ENCODE peak calls at places on chromosomes 4 and X, in seven cellular contexts. One of them, this sample, is unnamed.

GRCh38 chr4:53541577-53542206 is 49.6 kb downstream of the LNX1 start:
- DNase-seq in GM12878: no peak
- DNase-seq in SK-N-SH: peak; percentile 47
- DNase-seq in HCT116: no peak
- DNase-seq in K562: no peak
- DNase-seq in HepG2: no peak
- DNase-seq in H1: no peak
- DNase-seq in this sample: no peak

GRCh38 chrX:23908219-23909003 is 605 bp downstream of the CXorf58 start:
- DNase-seq in GM12878: no peak
- DNase-seq in SK-N-SH: no peak
- DNase-seq in HCT116: no peak
- DNase-seq in K562: peak; percentile 21
- DNase-seq in HepG2: no peak
- DNase-seq in H1: no peak
- DNase-seq in this sample: no peak

GRCh38 chrX:126552313-126553022 is at the start of gene DCAF12L1:
- DNase-seq in GM12878: no peak
- DNase-seq in SK-N-SH: no peak
- DNase-seq in HCT116: no peak
- DNase-seq in K562: no peak
- DNase-seq in HepG2: no peak
- DNase-seq in H1: no peak
- DNase-seq in this sample: no peak

GRCh38 chrX:87299563-87300160 is 217.9 kb upstream of the KLHL4 start:
- DNase-seq in GM12878: no peak
- DNase-seq in SK-N-SH: no peak
- DNase-seq in HCT116: no peak
- DNase-seq in K562: peak; percentile 3
- DNase-seq in HepG2: peak; percentile 0
- DNase-seq in H1: no peak
- DNase-seq in this sample: no peak

GRCh38 chrX:120653000-120653399 is 23.1 kb upstream of the C1GALT1C1 start:
- DNase-seq in GM12878: no peak
- DNase-seq in SK-N-SH: no peak
- DNase-seq in HCT116: no peak
- DNase-seq in K562: no peak
- DNase-seq in HepG2: no peak
- DNase-seq in H1: no peak
- DNase-seq in this sample: no peak

GRCh38 chr4:101823864-101824263 is 33.3 kb downstream of the BANK1 start:
- DNase-seq in GM12878: no peak
- DNase-seq in SK-N-SH: no peak
- DNase-seq in HCT116: no peak
- DNase-seq in K562: no peak
- DNase-seq in HepG2: no peak
- DNase-seq in H1: no peak
- DNase-seq in this sample: no peak

GRCh38 chr4:96136056-96136455 is 296.2 kb downstream of the PDHA2 start:
- DNase-seq in GM12878: no peak
- DNase-seq in SK-N-SH: no peak
- DNase-seq in HCT116: no peak
- DNase-seq in K562: no peak
- DNase-seq in HepG2: no peak
- DNase-seq in H1: no peak
- DNase-seq in this sample: no peak

GRCh38 chrX:133645251-133645650 is 230.0 kb upstream of the GPC4 start:
- DNase-seq in GM12878: no peak
- DNase-seq in SK-N-SH: no peak
- DNase-seq in HCT116: no peak
- DNase-seq in K562: no peak
- DNase-seq in HepG2: no peak
- DNase-seq in H1: no peak
- DNase-seq in this sample: no peak

GRCh38 chr4:2291705-2292651 is 30.1 kb upstream of the MXD4 start:
- DNase-seq in GM12878: no peak
- DNase-seq in SK-N-SH: peak; percentile 61
- DNase-seq in HCT116: no peak
- DNase-seq in K562: no peak
- DNase-seq in HepG2: no peak
- DNase-seq in H1: no peak
- DNase-seq in this sample: no peak

GRCh38 chr4:38164346-38164745 is 204.1 kb downstream of the PTTG2 start:
- DNase-seq in GM12878: no peak
- DNase-seq in SK-N-SH: no peak
- DNase-seq in HCT116: no peak
- DNase-seq in K562: no peak
- DNase-seq in HepG2: no peak
- DNase-seq in H1: no peak
- DNase-seq in this sample: no peak

GRCh38 chr4:70666369-70666768 is at the start of gene JCHAIN:
- DNase-seq in GM12878: no peak
- DNase-seq in SK-N-SH: no peak
- DNase-seq in HCT116: no peak
- DNase-seq in K562: no peak
- DNase-seq in HepG2: no peak
- DNase-seq in H1: no peak
- DNase-seq in this sample: no peak

GRCh38 chr4:125728568-125728967 is 413.8 kb downstream of the FAT4 start:
- DNase-seq in GM12878: no peak
- DNase-seq in SK-N-SH: no peak
- DNase-seq in HCT116: no peak
- DNase-seq in K562: no peak
- DNase-seq in HepG2: no peak
- DNase-seq in H1: peak; percentile 33
- DNase-seq in this sample: peak; percentile 94

GRCh38 chrX:39427492-39428289 is 626.4 kb downstream of the MID1IP1 start:
- DNase-seq in GM12878: no peak
- DNase-seq in SK-N-SH: no peak
- DNase-seq in HCT116: no peak
- DNase-seq in K562: no peak
- DNase-seq in HepG2: no peak
- DNase-seq in H1: no peak
- DNase-seq in this sample: no peak

DNA sequence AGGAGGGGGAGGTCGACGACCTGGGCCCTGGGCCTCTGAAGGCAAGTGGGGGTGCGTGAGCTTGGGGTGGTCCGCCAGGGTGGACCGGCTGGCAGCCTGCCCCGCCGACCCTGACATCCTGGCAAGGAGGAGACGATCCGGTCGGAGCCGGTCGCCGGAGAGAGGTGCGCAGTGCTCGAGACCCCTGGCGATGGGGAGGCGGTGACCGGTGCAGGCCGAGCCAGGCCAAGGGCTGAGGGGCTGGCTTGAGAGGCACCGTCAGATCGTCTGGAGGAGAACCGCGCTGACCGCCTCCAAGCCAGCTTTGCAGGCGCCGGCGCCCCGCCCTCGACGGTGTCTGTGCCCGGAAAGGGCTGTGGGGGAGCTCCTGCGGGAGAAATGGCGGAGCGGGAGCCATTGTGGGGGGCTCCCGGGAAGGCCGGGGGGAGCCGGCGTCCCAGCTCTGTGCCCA is 25.6 kb downstream of the GPRASP3 start:
- DNase-seq in GM12878: no peak
- DNase-seq in SK-N-SH: peak; percentile 62
- DNase-seq in HCT116: no peak
- DNase-seq in K562: no peak
- DNase-seq in HepG2: no peak
- DNase-seq in H1: no peak
- DNase-seq in this sample: no peak
- H3K4me3 ChIP-seq in GM12878: no peak overlapping the region
- H3K4me3 ChIP-seq in SK-N-SH: peak overlapping the region; percentile 41
- H3K4me3 ChIP-seq in HCT116: no peak overlapping the region
- H3K4me3 ChIP-seq in K562: no peak overlapping the region
- H3K4me3 ChIP-seq in HepG2: no peak overlapping the region
- H3K4me3 ChIP-seq in H1: peak overlapping the region; percentile 59
- H3K4me3 ChIP-seq in this sample: peak overlapping the region; percentile 52

GRCh38 chr4:118834960-118835895 is 698 bp downstream of the SEC24D start:
- DNase-seq in GM12878: peak; percentile 62
- DNase-seq in SK-N-SH: peak; percentile 62
- DNase-seq in HCT116: peak; percentile 56
- DNase-seq in K562: peak; percentile 35
- DNase-seq in HepG2: peak; percentile 87
- DNase-seq in H1: no peak
- DNase-seq in this sample: peak; percentile 35
- TF ChIP-seq SIN3A in GM12878: peak; percentile 20
- TF ChIP-seq SIN3A in SK-N-SH: peak; percentile 89
- TF ChIP-seq SIN3A in HCT116: no peak
- TF ChIP-seq SIN3A in K562: no peak
- TF ChIP-seq SIN3A in HepG2: peak; percentile 80
- TF ChIP-seq SIN3A in H1: peak; percentile 71
- TF ChIP-seq SIN3A in this sample: peak; percentile 55

GRCh38 chr4:76687730-76688441 is 210.1 kb downstream of the SOWAHB start:
- DNase-seq in GM12878: no peak
- DNase-seq in SK-N-SH: peak; percentile 52
- DNase-seq in HCT116: no peak
- DNase-seq in K562: peak; percentile 44
- DNase-seq in HepG2: no peak
- DNase-seq in H1: no peak
- DNase-seq in this sample: no peak

GRCh38 chr4:76690091-76690905 is 207.6 kb downstream of the SOWAHB start:
- DNase-seq in GM12878: no peak
- DNase-seq in SK-N-SH: peak; percentile 84
- DNase-seq in HCT116: no peak
- DNase-seq in K562: no peak
- DNase-seq in HepG2: no peak
- DNase-seq in H1: no peak
- DNase-seq in this sample: no peak

GRCh38 chr4:76689079-76689817 is 208.7 kb downstream of the SOWAHB start:
- DNase-seq in GM12878: no peak
- DNase-seq in SK-N-SH: peak; percentile 78
- DNase-seq in HCT116: peak; percentile 18
- DNase-seq in K562: no peak
- DNase-seq in HepG2: no peak
- DNase-seq in H1: no peak
- DNase-seq in this sample: no peak

GRCh38 chr4:76690906-76691275 is 207.1 kb downstream of the SOWAHB start:
- DNase-seq in GM12878: no peak
- DNase-seq in SK-N-SH: no peak
- DNase-seq in HCT116: no peak
- DNase-seq in K562: no peak
- DNase-seq in HepG2: no peak
- DNase-seq in H1: no peak
- DNase-seq in this sample: no peak

DNA sequence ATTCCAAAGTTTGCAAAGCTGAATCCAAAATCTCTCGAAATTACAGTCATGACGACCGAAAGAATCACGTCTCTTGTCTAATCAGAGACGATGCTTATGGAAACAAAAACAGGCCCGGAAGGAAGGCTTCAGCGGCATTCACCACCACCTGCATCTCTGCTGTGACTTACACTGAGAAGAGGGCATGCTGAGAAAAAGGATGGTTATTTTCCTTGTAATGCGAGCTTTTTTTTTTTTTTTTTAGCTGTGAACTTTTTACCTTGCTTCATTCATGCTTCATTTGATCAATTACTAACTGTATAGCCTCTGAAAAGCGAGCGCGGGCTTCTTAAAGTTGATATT is 209.2 kb downstream of the SOWAHB start:
- DNase-seq in GM12878: no peak
- DNase-seq in SK-N-SH: peak; percentile 45
- DNase-seq in HCT116: no peak
- DNase-seq in K562: no peak
- DNase-seq in HepG2: no peak
- DNase-seq in H1: no peak
- DNase-seq in this sample: no peak
- H3K4me3 ChIP-seq in GM12878: peak overlapping the region; percentile 42
- H3K4me3 ChIP-seq in SK-N-SH: peak overlapping the region; percentile 79
- H3K4me3 ChIP-seq in HCT116: peak overlapping the region; percentile 68
- H3K4me3 ChIP-seq in K562: no peak overlapping the region
- H3K4me3 ChIP-seq in HepG2: no peak overlapping the region
- H3K4me3 ChIP-seq in H1: peak overlapping the region; percentile 79
- H3K4me3 ChIP-seq in this sample: peak overlapping the region; percentile 42

GRCh38 chrX:155069414-155069813 is 1.5 kb downstream of the CMC4 start:
- DNase-seq in GM12878: no peak
- DNase-seq in SK-N-SH: no peak
- DNase-seq in HCT116: no peak
- DNase-seq in K562: no peak
- DNase-seq in HepG2: no peak
- DNase-seq in H1: no peak
- DNase-seq in this sample: no peak
- TF ChIP-seq SIN3A in GM12878: no peak
- TF ChIP-seq SIN3A in SK-N-SH: no peak
- TF ChIP-seq SIN3A in HCT116: no peak
- TF ChIP-seq SIN3A in K562: no peak
- TF ChIP-seq SIN3A in HepG2: no peak
- TF ChIP-seq SIN3A in H1: no peak
- TF ChIP-seq SIN3A in this sample: no peak

GRCh38 chrX:150871341-150871811 is 27.1 kb downstream of the CD99L2 start:
- DNase-seq in GM12878: no peak
- DNase-seq in SK-N-SH: no peak
- DNase-seq in HCT116: no peak
- DNase-seq in K562: peak; percentile 15
- DNase-seq in HepG2: no peak
- DNase-seq in H1: no peak
- DNase-seq in this sample: no peak
- H3K4me3 ChIP-seq in GM12878: no peak overlapping the region
- H3K4me3 ChIP-seq in SK-N-SH: no peak overlapping the region
- H3K4me3 ChIP-seq in HCT116: no peak overlapping the region
- H3K4me3 ChIP-seq in K562: no peak overlapping the region
- H3K4me3 ChIP-seq in HepG2: no peak overlapping the region
- H3K4me3 ChIP-seq in H1: no peak overlapping the region
- H3K4me3 ChIP-seq in this sample: no peak overlapping the region

DNA sequence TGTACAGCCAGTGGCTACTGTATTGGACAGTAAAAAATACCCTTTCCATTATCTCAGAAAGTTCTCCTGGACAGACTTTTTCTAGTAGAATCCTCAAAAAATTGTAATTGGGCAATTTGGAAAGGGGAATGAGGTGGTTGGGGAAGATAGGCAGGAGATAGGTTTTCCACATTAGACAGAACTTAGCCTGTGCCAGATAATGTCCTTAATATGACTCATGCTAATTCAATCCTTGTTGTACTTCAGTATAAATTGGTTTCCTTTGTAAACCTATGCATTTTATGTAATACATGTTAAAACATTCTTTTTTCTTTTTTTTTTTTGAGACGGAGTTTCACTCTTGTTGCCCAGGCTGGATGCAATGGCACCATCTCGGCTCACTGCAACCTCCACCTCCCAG is 8.9 kb downstream of the EIF4E start:
- DNase-seq in GM12878: no peak
- DNase-seq in SK-N-SH: no peak
- DNase-seq in HCT116: no peak
- DNase-seq in K562: no peak
- DNase-seq in HepG2: no peak
- DNase-seq in H1: no peak
- DNase-seq in this sample: no peak
- TF ChIP-seq SIN3A in GM12878: no peak
- TF ChIP-seq SIN3A in SK-N-SH: no peak
- TF ChIP-seq SIN3A in HCT116: no peak
- TF ChIP-seq SIN3A in K562: no peak
- TF ChIP-seq SIN3A in HepG2: no peak
- TF ChIP-seq SIN3A in H1: no peak
- TF ChIP-seq SIN3A in this sample: no peak